ENCODE peak calls at places on chromosomes 5 and 9, in ten cellular contexts. One of them, this sample, is unnamed.

GRCh38 chr5:154430961-154431630 is 14.7 kb upstream of the SAP30L start:
- DNase-seq in stimulated activated CD4-positive, alpha-beta T cell treated with anti-CD3 and anti-CD28 coated beads, Interleukin-2, amount 100 ng/mL, for 4 hours: no peak
- DNase-seq in LHCN-M2: no peak
- DNase-seq in RKO: no peak
- DNase-seq in breast epithelium: no peak
- DNase-seq in stimulated activated CD8-positive, alpha-beta memory T cell treated with anti-CD3 and anti-CD28 coated beads, Interleukin-15, amount 100 ng/mL, for 4 hours: no peak
- DNase-seq in astrocyte: no peak
- DNase-seq in posterior vena cava: no peak
- DNase-seq in SW480: no peak
- DNase-seq in dorsolateral prefrontal cortex: no peak
- DNase-seq in this sample: no peak

GRCh38 chr9:137148242-137148641 is 9.3 kb downstream of the GRIN1 start:
- DNase-seq in stimulated activated CD4-positive, alpha-beta T cell treated with anti-CD3 and anti-CD28 coated beads, Interleukin-2, amount 100 ng/mL, for 4 hours: no peak
- DNase-seq in LHCN-M2: no peak
- DNase-seq in RKO: no peak
- DNase-seq in breast epithelium: no peak
- DNase-seq in stimulated activated CD8-positive, alpha-beta memory T cell treated with anti-CD3 and anti-CD28 coated beads, Interleukin-15, amount 100 ng/mL, for 4 hours: no peak
- DNase-seq in astrocyte: no peak
- DNase-seq in posterior vena cava: no peak
- DNase-seq in SW480: no peak
- DNase-seq in dorsolateral prefrontal cortex: no peak
- DNase-seq in this sample: no peak

GRCh38 chr5:34706084-34706483 is 50.0 kb downstream of the RAI14 start:
- DNase-seq in stimulated activated CD4-positive, alpha-beta T cell treated with anti-CD3 and anti-CD28 coated beads, Interleukin-2, amount 100 ng/mL, for 4 hours: no peak
- DNase-seq in LHCN-M2: peak
- DNase-seq in RKO: no peak
- DNase-seq in breast epithelium: no peak
- DNase-seq in stimulated activated CD8-positive, alpha-beta memory T cell treated with anti-CD3 and anti-CD28 coated beads, Interleukin-15, amount 100 ng/mL, for 4 hours: no peak
- DNase-seq in astrocyte: peak
- DNase-seq in posterior vena cava: no peak
- DNase-seq in SW480: no peak
- DNase-seq in dorsolateral prefrontal cortex: no peak
- DNase-seq in this sample: no peak

GRCh38 chr5:133467712-133468463 is 144.5 kb downstream of the FSTL4 start:
- DNase-seq in stimulated activated CD4-positive, alpha-beta T cell treated with anti-CD3 and anti-CD28 coated beads, Interleukin-2, amount 100 ng/mL, for 4 hours: no peak
- DNase-seq in LHCN-M2: no peak
- DNase-seq in RKO: no peak
- DNase-seq in breast epithelium: no peak
- DNase-seq in stimulated activated CD8-positive, alpha-beta memory T cell treated with anti-CD3 and anti-CD28 coated beads, Interleukin-15, amount 100 ng/mL, for 4 hours: no peak
- DNase-seq in astrocyte: no peak
- DNase-seq in posterior vena cava: no peak
- DNase-seq in SW480: no peak
- DNase-seq in dorsolateral prefrontal cortex: no peak
- DNase-seq in this sample: no peak

GRCh38 chr9:25990376-25990775 is 312.1 kb upstream of the TUSC1 start:
- DNase-seq in stimulated activated CD4-positive, alpha-beta T cell treated with anti-CD3 and anti-CD28 coated beads, Interleukin-2, amount 100 ng/mL, for 4 hours: no peak
- DNase-seq in LHCN-M2: no peak
- DNase-seq in RKO: no peak
- DNase-seq in breast epithelium: no peak
- DNase-seq in stimulated activated CD8-positive, alpha-beta memory T cell treated with anti-CD3 and anti-CD28 coated beads, Interleukin-15, amount 100 ng/mL, for 4 hours: no peak
- DNase-seq in astrocyte: no peak
- DNase-seq in posterior vena cava: no peak
- DNase-seq in SW480: no peak
- DNase-seq in dorsolateral prefrontal cortex: no peak
- DNase-seq in this sample: no peak

GRCh38 chr5:20570486-20570885 is 582.5 kb upstream of the CDH18 start:
- DNase-seq in stimulated activated CD4-positive, alpha-beta T cell treated with anti-CD3 and anti-CD28 coated beads, Interleukin-2, amount 100 ng/mL, for 4 hours: no peak
- DNase-seq in LHCN-M2: no peak
- DNase-seq in RKO: no peak
- DNase-seq in breast epithelium: no peak
- DNase-seq in stimulated activated CD8-positive, alpha-beta memory T cell treated with anti-CD3 and anti-CD28 coated beads, Interleukin-15, amount 100 ng/mL, for 4 hours: no peak
- DNase-seq in astrocyte: no peak
- DNase-seq in posterior vena cava: no peak
- DNase-seq in SW480: no peak
- DNase-seq in dorsolateral prefrontal cortex: no peak
- DNase-seq in this sample: no peak

GRCh38 chr5:129804705-129805104 is 56.8 kb downstream of the MINAR2 start:
- DNase-seq in stimulated activated CD4-positive, alpha-beta T cell treated with anti-CD3 and anti-CD28 coated beads, Interleukin-2, amount 100 ng/mL, for 4 hours: no peak
- DNase-seq in LHCN-M2: no peak
- DNase-seq in RKO: no peak
- DNase-seq in breast epithelium: no peak
- DNase-seq in stimulated activated CD8-positive, alpha-beta memory T cell treated with anti-CD3 and anti-CD28 coated beads, Interleukin-15, amount 100 ng/mL, for 4 hours: no peak
- DNase-seq in astrocyte: no peak
- DNase-seq in posterior vena cava: no peak
- DNase-seq in SW480: no peak
- DNase-seq in dorsolateral prefrontal cortex: no peak
- DNase-seq in this sample: no peak

GRCh38 chr9:95841377-95841776 is 34.1 kb upstream of the ERCC6L2 start:
- DNase-seq in stimulated activated CD4-positive, alpha-beta T cell treated with anti-CD3 and anti-CD28 coated beads, Interleukin-2, amount 100 ng/mL, for 4 hours: no peak
- DNase-seq in LHCN-M2: no peak
- DNase-seq in RKO: no peak
- DNase-seq in breast epithelium: no peak
- DNase-seq in stimulated activated CD8-positive, alpha-beta memory T cell treated with anti-CD3 and anti-CD28 coated beads, Interleukin-15, amount 100 ng/mL, for 4 hours: no peak
- DNase-seq in astrocyte: no peak
- DNase-seq in posterior vena cava: no peak
- DNase-seq in SW480: no peak
- DNase-seq in dorsolateral prefrontal cortex: no peak
- DNase-seq in this sample: no peak

GRCh38 chr9:77569335-77569734 is 78.8 kb downstream of the GNA14 start:
- DNase-seq in stimulated activated CD4-positive, alpha-beta T cell treated with anti-CD3 and anti-CD28 coated beads, Interleukin-2, amount 100 ng/mL, for 4 hours: no peak
- DNase-seq in LHCN-M2: no peak
- DNase-seq in RKO: no peak
- DNase-seq in breast epithelium: no peak
- DNase-seq in stimulated activated CD8-positive, alpha-beta memory T cell treated with anti-CD3 and anti-CD28 coated beads, Interleukin-15, amount 100 ng/mL, for 4 hours: no peak
- DNase-seq in astrocyte: no peak
- DNase-seq in posterior vena cava: no peak
- DNase-seq in SW480: no peak
- DNase-seq in dorsolateral prefrontal cortex: no peak
- DNase-seq in this sample: no peak

GRCh38 chr9:130448035-130448624 is 3.4 kb downstream of the ASS1 start:
- DNase-seq in stimulated activated CD4-positive, alpha-beta T cell treated with anti-CD3 and anti-CD28 coated beads, Interleukin-2, amount 100 ng/mL, for 4 hours: no peak
- DNase-seq in LHCN-M2: no peak
- DNase-seq in RKO: no peak
- DNase-seq in breast epithelium: no peak
- DNase-seq in stimulated activated CD8-positive, alpha-beta memory T cell treated with anti-CD3 and anti-CD28 coated beads, Interleukin-15, amount 100 ng/mL, for 4 hours: no peak
- DNase-seq in astrocyte: no peak
- DNase-seq in posterior vena cava: no peak
- DNase-seq in SW480: peak
- DNase-seq in dorsolateral prefrontal cortex: no peak
- DNase-seq in this sample: no peak

GRCh38 chr9:130432796-130433167 is 12.0 kb upstream of the ASS1 start:
- DNase-seq in stimulated activated CD4-positive, alpha-beta T cell treated with anti-CD3 and anti-CD28 coated beads, Interleukin-2, amount 100 ng/mL, for 4 hours: no peak
- DNase-seq in LHCN-M2: no peak
- DNase-seq in RKO: no peak
- DNase-seq in breast epithelium: no peak
- DNase-seq in stimulated activated CD8-positive, alpha-beta memory T cell treated with anti-CD3 and anti-CD28 coated beads, Interleukin-15, amount 100 ng/mL, for 4 hours: no peak
- DNase-seq in astrocyte: no peak
- DNase-seq in posterior vena cava: no peak
- DNase-seq in SW480: no peak
- DNase-seq in dorsolateral prefrontal cortex: no peak
- DNase-seq in this sample: no peak

GRCh38 chr5:71582945-71583584 is 4.1 kb upstream of the MCCC2 start:
- DNase-seq in stimulated activated CD4-positive, alpha-beta T cell treated with anti-CD3 and anti-CD28 coated beads, Interleukin-2, amount 100 ng/mL, for 4 hours: no peak
- DNase-seq in LHCN-M2: no peak
- DNase-seq in RKO: no peak
- DNase-seq in breast epithelium: no peak
- DNase-seq in stimulated activated CD8-positive, alpha-beta memory T cell treated with anti-CD3 and anti-CD28 coated beads, Interleukin-15, amount 100 ng/mL, for 4 hours: no peak
- DNase-seq in astrocyte: no peak
- DNase-seq in posterior vena cava: no peak
- DNase-seq in SW480: no peak
- DNase-seq in dorsolateral prefrontal cortex: no peak
- DNase-seq in this sample: no peak

GRCh38 chr9:108001219-108001618 is 511.6 kb upstream of the KLF4 start:
- DNase-seq in stimulated activated CD4-positive, alpha-beta T cell treated with anti-CD3 and anti-CD28 coated beads, Interleukin-2, amount 100 ng/mL, for 4 hours: no peak
- DNase-seq in LHCN-M2: no peak
- DNase-seq in RKO: no peak
- DNase-seq in breast epithelium: no peak
- DNase-seq in stimulated activated CD8-positive, alpha-beta memory T cell treated with anti-CD3 and anti-CD28 coated beads, Interleukin-15, amount 100 ng/mL, for 4 hours: no peak
- DNase-seq in astrocyte: no peak
- DNase-seq in posterior vena cava: no peak
- DNase-seq in SW480: peak
- DNase-seq in dorsolateral prefrontal cortex: no peak
- DNase-seq in this sample: no peak

GRCh38 chr5:135493406-135494180 is 41.4 kb upstream of the TIFAB start:
- DNase-seq in stimulated activated CD4-positive, alpha-beta T cell treated with anti-CD3 and anti-CD28 coated beads, Interleukin-2, amount 100 ng/mL, for 4 hours: no peak
- DNase-seq in LHCN-M2: peak
- DNase-seq in RKO: peak
- DNase-seq in breast epithelium: peak
- DNase-seq in stimulated activated CD8-positive, alpha-beta memory T cell treated with anti-CD3 and anti-CD28 coated beads, Interleukin-15, amount 100 ng/mL, for 4 hours: no peak
- DNase-seq in astrocyte: peak
- DNase-seq in posterior vena cava: no peak
- DNase-seq in SW480: peak
- DNase-seq in dorsolateral prefrontal cortex: no peak
- DNase-seq in this sample: no peak

GRCh38 chr9:136539427-136540412 is 6.1 kb downstream of the NOTCH1 start:
- DNase-seq in stimulated activated CD4-positive, alpha-beta T cell treated with anti-CD3 and anti-CD28 coated beads, Interleukin-2, amount 100 ng/mL, for 4 hours: peak
- DNase-seq in LHCN-M2: no peak
- DNase-seq in RKO: peak
- DNase-seq in breast epithelium: peak
- DNase-seq in stimulated activated CD8-positive, alpha-beta memory T cell treated with anti-CD3 and anti-CD28 coated beads, Interleukin-15, amount 100 ng/mL, for 4 hours: peak
- DNase-seq in astrocyte: peak
- DNase-seq in posterior vena cava: peak
- DNase-seq in SW480: peak
- DNase-seq in dorsolateral prefrontal cortex: no peak
- DNase-seq in this sample: peak

GRCh38 chr9:84778537-84778936 is 109.0 kb downstream of the NTRK2 start:
- DNase-seq in stimulated activated CD4-positive, alpha-beta T cell treated with anti-CD3 and anti-CD28 coated beads, Interleukin-2, amount 100 ng/mL, for 4 hours: no peak
- DNase-seq in LHCN-M2: no peak
- DNase-seq in RKO: no peak
- DNase-seq in breast epithelium: no peak
- DNase-seq in stimulated activated CD8-positive, alpha-beta memory T cell treated with anti-CD3 and anti-CD28 coated beads, Interleukin-15, amount 100 ng/mL, for 4 hours: no peak
- DNase-seq in astrocyte: no peak
- DNase-seq in posterior vena cava: no peak
- DNase-seq in SW480: no peak
- DNase-seq in dorsolateral prefrontal cortex: no peak
- DNase-seq in this sample: no peak

GRCh38 chr5:174799146-174799545 is 74.8 kb downstream of the MSX2 start:
- DNase-seq in stimulated activated CD4-positive, alpha-beta T cell treated with anti-CD3 and anti-CD28 coated beads, Interleukin-2, amount 100 ng/mL, for 4 hours: no peak
- DNase-seq in LHCN-M2: peak
- DNase-seq in RKO: no peak
- DNase-seq in breast epithelium: no peak
- DNase-seq in stimulated activated CD8-positive, alpha-beta memory T cell treated with anti-CD3 and anti-CD28 coated beads, Interleukin-15, amount 100 ng/mL, for 4 hours: no peak
- DNase-seq in astrocyte: peak
- DNase-seq in posterior vena cava: no peak
- DNase-seq in SW480: no peak
- DNase-seq in dorsolateral prefrontal cortex: no peak
- DNase-seq in this sample: no peak

GRCh38 chr5:138640855-138641254 is 65.7 kb upstream of the HSPA9 start:
- DNase-seq in stimulated activated CD4-positive, alpha-beta T cell treated with anti-CD3 and anti-CD28 coated beads, Interleukin-2, amount 100 ng/mL, for 4 hours: no peak
- DNase-seq in LHCN-M2: no peak
- DNase-seq in RKO: no peak
- DNase-seq in breast epithelium: peak
- DNase-seq in stimulated activated CD8-positive, alpha-beta memory T cell treated with anti-CD3 and anti-CD28 coated beads, Interleukin-15, amount 100 ng/mL, for 4 hours: no peak
- DNase-seq in astrocyte: no peak
- DNase-seq in posterior vena cava: no peak
- DNase-seq in SW480: no peak
- DNase-seq in dorsolateral prefrontal cortex: no peak
- DNase-seq in this sample: no peak

GRCh38 chr9:84590706-84591105 is 78.8 kb upstream of the NTRK2 start:
- DNase-seq in stimulated activated CD4-positive, alpha-beta T cell treated with anti-CD3 and anti-CD28 coated beads, Interleukin-2, amount 100 ng/mL, for 4 hours: no peak
- DNase-seq in LHCN-M2: no peak
- DNase-seq in RKO: no peak
- DNase-seq in breast epithelium: no peak
- DNase-seq in stimulated activated CD8-positive, alpha-beta memory T cell treated with anti-CD3 and anti-CD28 coated beads, Interleukin-15, amount 100 ng/mL, for 4 hours: no peak
- DNase-seq in astrocyte: no peak
- DNase-seq in posterior vena cava: no peak
- DNase-seq in SW480: no peak
- DNase-seq in dorsolateral prefrontal cortex: no peak
- DNase-seq in this sample: no peak

GRCh38 chr5:157820593-157821252 is 38.2 kb downstream of the CLINT1 start:
- DNase-seq in stimulated activated CD4-positive, alpha-beta T cell treated with anti-CD3 and anti-CD28 coated beads, Interleukin-2, amount 100 ng/mL, for 4 hours: no peak
- DNase-seq in LHCN-M2: peak
- DNase-seq in RKO: peak
- DNase-seq in breast epithelium: no peak
- DNase-seq in stimulated activated CD8-positive, alpha-beta memory T cell treated with anti-CD3 and anti-CD28 coated beads, Interleukin-15, amount 100 ng/mL, for 4 hours: no peak
- DNase-seq in astrocyte: peak
- DNase-seq in posterior vena cava: no peak
- DNase-seq in SW480: peak
- DNase-seq in dorsolateral prefrontal cortex: no peak
- DNase-seq in this sample: no peak

GRCh38 chr5:68709229-68709628 is 384.6 kb upstream of the SLC30A5 start:
- DNase-seq in stimulated activated CD4-positive, alpha-beta T cell treated with anti-CD3 and anti-CD28 coated beads, Interleukin-2, amount 100 ng/mL, for 4 hours: no peak
- DNase-seq in LHCN-M2: no peak
- DNase-seq in RKO: no peak
- DNase-seq in breast epithelium: no peak
- DNase-seq in stimulated activated CD8-positive, alpha-beta memory T cell treated with anti-CD3 and anti-CD28 coated beads, Interleukin-15, amount 100 ng/mL, for 4 hours: no peak
- DNase-seq in astrocyte: no peak
- DNase-seq in posterior vena cava: no peak
- DNase-seq in SW480: no peak
- DNase-seq in dorsolateral prefrontal cortex: no peak
- DNase-seq in this sample: no peak

GRCh38 chr5:116495786-116496185 is 78.8 kb downstream of the SEMA6A start:
- DNase-seq in stimulated activated CD4-positive, alpha-beta T cell treated with anti-CD3 and anti-CD28 coated beads, Interleukin-2, amount 100 ng/mL, for 4 hours: no peak
- DNase-seq in LHCN-M2: peak
- DNase-seq in RKO: no peak
- DNase-seq in breast epithelium: no peak
- DNase-seq in stimulated activated CD8-positive, alpha-beta memory T cell treated with anti-CD3 and anti-CD28 coated beads, Interleukin-15, amount 100 ng/mL, for 4 hours: no peak
- DNase-seq in astrocyte: no peak
- DNase-seq in posterior vena cava: no peak
- DNase-seq in SW480: no peak
- DNase-seq in dorsolateral prefrontal cortex: no peak
- DNase-seq in this sample: no peak

GRCh38 chr9:1994180-1994579 is 21.0 kb upstream of the SMARCA2 start:
- DNase-seq in stimulated activated CD4-positive, alpha-beta T cell treated with anti-CD3 and anti-CD28 coated beads, Interleukin-2, amount 100 ng/mL, for 4 hours: no peak
- DNase-seq in LHCN-M2: no peak
- DNase-seq in RKO: no peak
- DNase-seq in breast epithelium: no peak
- DNase-seq in stimulated activated CD8-positive, alpha-beta memory T cell treated with anti-CD3 and anti-CD28 coated beads, Interleukin-15, amount 100 ng/mL, for 4 hours: no peak
- DNase-seq in astrocyte: no peak
- DNase-seq in posterior vena cava: no peak
- DNase-seq in SW480: no peak
- DNase-seq in dorsolateral prefrontal cortex: no peak
- DNase-seq in this sample: no peak

GRCh38 chr5:73606206-73606753 is 19.7 kb upstream of the ARHGEF28 start:
- DNase-seq in stimulated activated CD4-positive, alpha-beta T cell treated with anti-CD3 and anti-CD28 coated beads, Interleukin-2, amount 100 ng/mL, for 4 hours: no peak
- DNase-seq in LHCN-M2: peak
- DNase-seq in RKO: no peak
- DNase-seq in breast epithelium: no peak
- DNase-seq in stimulated activated CD8-positive, alpha-beta memory T cell treated with anti-CD3 and anti-CD28 coated beads, Interleukin-15, amount 100 ng/mL, for 4 hours: no peak
- DNase-seq in astrocyte: peak
- DNase-seq in posterior vena cava: no peak
- DNase-seq in SW480: no peak
- DNase-seq in dorsolateral prefrontal cortex: no peak
- DNase-seq in this sample: no peak

GRCh38 chr9:72464819-72465218 is 56.6 kb upstream of the TMC1 start:
- DNase-seq in stimulated activated CD4-positive, alpha-beta T cell treated with anti-CD3 and anti-CD28 coated beads, Interleukin-2, amount 100 ng/mL, for 4 hours: no peak
- DNase-seq in LHCN-M2: no peak
- DNase-seq in RKO: no peak
- DNase-seq in breast epithelium: no peak
- DNase-seq in stimulated activated CD8-positive, alpha-beta memory T cell treated with anti-CD3 and anti-CD28 coated beads, Interleukin-15, amount 100 ng/mL, for 4 hours: no peak
- DNase-seq in astrocyte: no peak
- DNase-seq in posterior vena cava: no peak
- DNase-seq in SW480: no peak
- DNase-seq in dorsolateral prefrontal cortex: no peak
- DNase-seq in this sample: no peak

GRCh38 chr5:168886153-168886552 is 307.0 kb upstream of the PANK3 start:
- DNase-seq in stimulated activated CD4-positive, alpha-beta T cell treated with anti-CD3 and anti-CD28 coated beads, Interleukin-2, amount 100 ng/mL, for 4 hours: no peak
- DNase-seq in LHCN-M2: no peak
- DNase-seq in RKO: no peak
- DNase-seq in breast epithelium: no peak
- DNase-seq in stimulated activated CD8-positive, alpha-beta memory T cell treated with anti-CD3 and anti-CD28 coated beads, Interleukin-15, amount 100 ng/mL, for 4 hours: no peak
- DNase-seq in astrocyte: no peak
- DNase-seq in posterior vena cava: no peak
- DNase-seq in SW480: no peak
- DNase-seq in dorsolateral prefrontal cortex: no peak
- DNase-seq in this sample: no peak

This sample was measured in frontal cortex.